ENCODE peak calls at places on chromosomes 4 and X, in eight cellular contexts. I, U, N, M, P, D, T and A are unnamed samples.

GRCh38 chr4:126213996-126214395 is 899.2 kb downstream of the FAT4 start:
- DNase-seq in T (no peak), N (no peak), I (no peak), D (no peak), M (no peak), U (no peak), P (no peak), A (no peak)

GRCh38 chr4:26568446-26568994 is 15.4 kb upstream of the TBC1D19 start:
- DNase-seq in T (no peak), D (no peak), P (peak), I (no peak), N (no peak), U (no peak), M (peak), A (no peak)

GRCh38 chr4:212438-213174 is 88.3 kb downstream of the ZNF718 start:
- DNase-seq in T (peak), I (peak), P (no peak), U (peak), N (peak), M (no peak), D (peak), A (no peak)

GRCh38 chrX:104104676-104105075 is 7.6 kb upstream of the ZCCHC18 start:
- DNase-seq in U (no peak), I (no peak), M (no peak), P (no peak), D (no peak), N (no peak), T (no peak), A (no peak)

GRCh38 chrX:134469481-134469880 is 9.5 kb downstream of the HPRT1 start:
- DNase-seq in T (no peak), N (no peak), I (no peak), U (no peak), D (no peak), M (no peak), P (no peak), A (no peak)

GRCh38 chr4:167897116-167897515 is 195.2 kb upstream of the ANXA10 start:
- DNase-seq in U (no peak), M (no peak), I (no peak), T (no peak), N (no peak), D (no peak), P (peak), A (no peak)

GRCh38 chr4:145130130-145130529 is 32.0 kb downstream of the ABCE1 start:
- DNase-seq in D (no peak), I (no peak), N (no peak), P (no peak), M (no peak), U (no peak), T (no peak), A (no peak)

GRCh38 chr4:26110493-26110892 is 196.5 kb downstream of the SMIM20 start:
- DNase-seq in I (no peak), U (no peak), P (peak), M (no peak), T (peak), D (no peak), N (no peak), A (no peak)

GRCh38 chr4:128292349-128292748 is 4.7 kb upstream of the PGRMC2 start:
- DNase-seq in T (no peak), N (no peak), U (no peak), M (no peak), I (no peak), D (no peak), P (no peak), A (no peak)

GRCh38 chr4:81806485-81806884 is 334.8 kb upstream of the RASGEF1B start:
- DNase-seq in T (peak), I (no peak), D (no peak), P (no peak), M (no peak), N (no peak), U (no peak), A (no peak)

GRCh38 chr4:83074086-83074704 is 39.2 kb downstream of the COPS4 start:
- DNase-seq in D (peak), I (no peak), M (peak), P (peak), U (no peak), T (peak), N (no peak), A (peak)

GRCh38 chr4:156158747-156159146 is 205.1 kb upstream of the CTSO start:
- DNase-seq in U (no peak), D (no peak), N (no peak), I (no peak), P (no peak), T (no peak), M (no peak), A (no peak)

GRCh38 chr4:63541828-63542227 is 867.4 kb downstream of the TECRL start:
- DNase-seq in T (no peak), U (no peak), M (no peak), I (no peak), D (no peak), P (no peak), N (no peak), A (no peak)

GRCh38 chr4:89598602-89599001 is 238.4 kb downstream of the SNCA start:
- DNase-seq in U (no peak), M (no peak), D (no peak), T (no peak), I (no peak), P (peak), N (no peak), A (no peak)

GRCh38 chr4:140144050-140144449 is 9.9 kb downstream of the MAML3 start:
- DNase-seq in T (no peak), M (no peak), D (no peak), U (no peak), I (no peak), P (no peak), N (no peak), A (no peak)

GRCh38 chr4:108181704-108182103 is 13.0 kb upstream of the LEF1 start:
- DNase-seq in U (no peak), M (no peak), N (no peak), P (no peak), D (no peak), I (no peak), T (no peak), A (no peak)

GRCh38 chrX:110759785-110760184 is 35.8 kb downstream of the CHRDL1 start:
- DNase-seq in P (no peak), I (no peak), M (peak), N (no peak), D (no peak), T (no peak), U (no peak), A (no peak)

GRCh38 chrX:100928660-100929613 is at the start of gene XKRX:
- DNase-seq in D (peak), M (no peak), T (peak), P (peak), N (peak), I (no peak), U (peak), A (peak)

GRCh38 chr4:108049406-108049805 is 59.7 kb downstream of the HADH start:
- DNase-seq in T (no peak), I (no peak), P (no peak), U (no peak), D (no peak), N (no peak), M (no peak), A (no peak)